ENCODE peak calls at places on chromosomes 3 and 15, in seven cellular contexts. O is IMR-90, Y is HCT116, H is H1, Z is K562, T is GM23248, B is PC-3. G is an unnamed sample. For H3K36me3 and H4K20me1, the result is how much of the 10 kb centered on the place peaks cover.

GRCh38 chr3:141952611-141953010 is 76.2 kb downstream of the ATP1B3 start:
- DNase-seq in B (no peak), Y (no peak), O (no peak), H (no peak), T (no peak), Z (no peak), G (no peak)

GRCh38 chr3:45119824-45120614 is 26.2 kb downstream of the CDCP1 start:
- DNase-seq in Y (no peak), O (peak), B (peak), Z (no peak), H (no peak), T (peak), G (no peak)

GRCh38 chr3:137771401-137772230 is 7.5 kb downstream of the SOX14 start:
- DNase-seq in H (peak), Y (no peak), B (no peak), Z (no peak), T (no peak), O (no peak), G (no peak)

GRCh38 chr15:74775132-74775562 is 6.7 kb upstream of the CSK start:
- DNase-seq in T (no peak), H (no peak), B (no peak), O (no peak), Y (no peak), Z (no peak), G (no peak)

GRCh38 chr3:87088984-87089841 is 98.3 kb upstream of the VGLL3 start:
- DNase-seq in H (peak), Y (no peak), O (peak), B (no peak), Z (no peak), T (peak), G (no peak)

GRCh38 chr15:65101418-65101890 is 13.5 kb downstream of the UBAP1L start:
- DNase-seq in T (peak), Z (peak), H (peak), B (peak), O (peak), Y (peak), G (peak)

GRCh38 chr3:126900859-126901540 is 81.9 kb upstream of the PLXNA1 start:
- DNase-seq in Z (no peak), H (no peak), T (no peak), B (no peak), O (peak), Y (no peak), G (no peak)

GRCh38 chr15:100691321-100691720 is 88.9 kb downstream of the ASB7 start:
- DNase-seq in H (no peak), Y (no peak), B (no peak), O (no peak), Z (no peak), T (no peak), G (no peak)

GRCh38 chr3:65128346-65128745 is 440.5 kb upstream of the ADAMTS9 start:
- DNase-seq in H (no peak), O (no peak), Z (no peak), T (no peak), B (no peak), Y (no peak), G (no peak)

GRCh38 chr15:81407679-81408078 is 33.7 kb upstream of the TMC3 start:
- DNase-seq in T (no peak), O (no peak), H (no peak), Y (no peak), B (no peak), Z (no peak), G (no peak)

GRCh38 chr15:62306851-62307504 is 141.9 kb upstream of the C2CD4B start:
- DNase-seq in Z (peak), Y (peak), T (peak), B (peak), O (peak), H (no peak), G (peak)

GRCh38 chr3:67037615-67038014 is 39.5 kb downstream of the KBTBD8 start:
- DNase-seq in H (no peak), B (no peak), T (peak), Y (no peak), O (peak), Z (no peak), G (no peak)

GRCh38 chr3:35745802-35746484 is 106.6 kb downstream of the ARPP21 start:
- DNase-seq in Z (no peak), B (no peak), Y (no peak), O (no peak), H (no peak), T (no peak), G (no peak)

GRCh38 chr15:62847900-62848489 is 194.6 kb upstream of the TPM1 start:
- DNase-seq in Z (peak), Y (peak), H (peak), B (peak), T (peak), O (peak), G (peak)

GRCh38 chr15:82044373-82045178 is 1.2 kb downstream of the MEX3B start:
- DNase-seq in Y (no peak), O (peak), B (no peak), Z (peak), H (peak), T (peak), G (peak)

GRCh38 chr3:133121471-133121870 is 83.3 kb downstream of the TMEM108 start:
- DNase-seq in O (no peak), Y (no peak), T (no peak), B (no peak), H (no peak), Z (no peak), G (no peak)

GRCh38 chr3:187186801-187187421 is 10.4 kb upstream of the RTP1 start:
- DNase-seq in Z (peak), B (peak), Y (no peak), H (no peak), T (peak), O (peak), G (no peak)

GRCh38 chr3:132507657-132508056 is 89.4 kb upstream of the ACKR4 start:
- DNase-seq in Y (no peak), O (no peak), H (no peak), T (no peak), B (no peak), Z (no peak), G (no peak)

GRCh38 chr15:52255008-52255407 is 40.6 kb downstream of the MYO5C start:
- DNase-seq in B (peak), Z (no peak), O (peak), H (no peak), Y (no peak), T (peak), G (no peak)

GRCh38 chr15:42508263-42508690 is 12.8 kb downstream of the SNAP23 start:
- DNase-seq in Z (peak), O (peak), H (no peak), B (no peak), T (peak), Y (no peak), G (no peak)

GRCh38 chr3:49738067-49738713 is 14.4 kb upstream of the GMPPB start:
- DNase-seq in O (no peak), B (no peak), Y (no peak), Z (no peak), T (no peak), H (no peak), G (no peak)

GRCh38 chr15:64532921-64533320 is 72.5 kb downstream of the ZNF609 start:
- DNase-seq in Y (no peak), H (no peak), Z (no peak), O (no peak), B (no peak), T (no peak), G (peak)

GRCh38 chr3:105516972-105517371 is 150.3 kb downstream of the ALCAM start:
- DNase-seq in Y (no peak), O (no peak), Z (no peak), H (no peak), T (no peak), B (no peak), G (no peak)

GRCh38 chr3:9107738-9108137 is 141.7 kb downstream of the SRGAP3 start:
- DNase-seq in T (no peak), Z (no peak), B (no peak), O (no peak), H (no peak), Y (no peak), G (no peak)
- H3K36me3 ChIP-seq in T (under half), Z (under half), B (under half), O (under half), H (under half), Y (under half), G (under half)

GRCh38 chr15:45583731-45584639 is 3.2 kb upstream of the BLOC1S6 start:
- DNase-seq in O (no peak), Y (no peak), Z (no peak), T (no peak), H (no peak), B (no peak), G (peak)

GRCh38 chr15:45581919-45582318 is 5.3 kb upstream of the BLOC1S6 start:
- DNase-seq in Y (no peak), H (no peak), O (no peak), B (no peak), T (no peak), Z (no peak), G (no peak)

GRCh38 chr15:45587861-45588170 is 637 bp downstream of the BLOC1S6 start:
- DNase-seq in T (no peak), B (no peak), Y (no peak), O (no peak), Z (no peak), H (no peak), G (no peak)

GRCh38 chr15:45586990-45587860 is at the start of gene BLOC1S6:
- DNase-seq in B (peak), T (peak), H (peak), Z (peak), Y (peak), O (peak), G (peak)

GRCh38 chr15:45585069-45585468 is 2.1 kb upstream of the BLOC1S6 start:
- DNase-seq in B (no peak), T (no peak), Z (no peak), H (no peak), O (no peak), Y (no peak), G (no peak)
- H4K20me1 ChIP-seq in B (under half), T (under half), Z (under half), H (under half), O (under half), Y (under half), G (under half)

GRCh38 chr3:159189994-159190669 is 388.3 kb downstream of the MFSD1 start:
- DNase-seq in B (peak), O (no peak), H (no peak), Z (no peak), T (peak), Y (no peak), G (no peak)
- H2AFZ ChIP-seq in B (no peak), O (no peak), H (peak), Z (no peak), T (no peak), Y (peak), G (no peak)

GRCh38 chr3:147361671-147362420 is 44.5 kb downstream of the ZIC4 start:
- DNase-seq in B (peak), O (no peak), H (peak), Z (peak), Y (peak), T (peak), G (peak)
- H3K36me3 ChIP-seq in B (under half), O (under half), H (under half), Z (under half), Y (under half), T (under half), G (under half)

GRCh38 chr15:85764649-85765277 is 30.0 kb downstream of the KLHL25 start:
- DNase-seq in B (no peak), T (peak), Z (no peak), H (no peak), Y (no peak), O (peak), G (no peak)

GRCh38 chr15:85763157-85763556 is 31.6 kb downstream of the KLHL25 start:
- DNase-seq in B (no peak), T (no peak), O (no peak), H (no peak), Z (no peak), Y (no peak), G (no peak)

GRCh38 chr15:85762756-85763127 is 32.0 kb downstream of the KLHL25 start:
- DNase-seq in H (no peak), B (no peak), Z (no peak), T (no peak), O (no peak), Y (no peak), G (no peak)

GRCh38 chr15:85764304-85764633 is 30.5 kb downstream of the KLHL25 start:
- DNase-seq in Y (no peak), B (no peak), H (no peak), T (no peak), Z (no peak), O (no peak), G (no peak)

DNA sequence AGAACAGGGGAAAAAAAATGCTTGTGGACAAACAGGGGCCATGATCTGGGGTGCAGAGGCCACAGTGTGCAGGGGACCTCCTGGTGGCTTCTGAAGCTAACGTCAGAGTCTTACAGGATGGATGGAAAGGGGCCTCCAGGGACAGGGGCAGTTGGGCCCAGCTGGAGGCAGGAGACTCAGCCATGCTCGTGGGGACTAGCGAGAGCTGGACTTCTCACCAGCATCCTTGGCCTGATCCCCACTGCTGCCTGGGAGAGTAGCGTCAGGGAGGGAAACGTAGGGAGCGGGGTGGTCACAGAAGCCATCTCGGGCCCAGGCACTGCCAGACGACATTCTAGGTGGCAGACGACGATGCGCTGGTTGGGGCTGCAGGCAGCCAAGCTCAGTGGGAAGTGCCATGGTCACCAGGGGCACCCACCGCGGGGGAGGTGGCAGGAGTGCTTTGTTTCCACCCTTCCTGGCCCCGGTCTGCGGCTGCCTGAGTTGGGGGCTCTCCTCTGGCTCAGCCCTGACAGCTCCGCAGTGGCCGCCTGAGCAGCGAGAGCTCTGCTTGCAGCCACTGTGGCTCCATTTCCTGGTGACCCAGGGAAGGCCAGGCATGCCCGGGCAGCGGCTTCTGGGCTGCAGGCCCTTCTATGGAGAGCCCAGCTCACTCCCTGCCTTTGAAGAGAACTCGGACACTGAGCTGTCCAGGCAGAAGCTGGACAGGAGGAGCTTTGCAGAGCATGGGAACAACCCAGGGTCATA is 31.0 kb downstream of the KLHL25 start:
- DNase-seq in B (no peak), O (no peak), H (no peak), Z (no peak), Y (no peak), T (no peak), G (no peak)
- H4K20me1 ChIP-seq in B (under half), O (under half), H (under half), Z (under half), Y (under half), T (under half), G (under half)

GRCh38 chr3:109640146-109640652 is 302.9 kb upstream of the DPPA4 start:
- DNase-seq in Y (no peak), T (no peak), O (peak), B (peak), H (no peak), Z (no peak), G (no peak)
- H2AFZ ChIP-seq in Y (no peak), T (no peak), O (peak), B (peak), H (no peak), Z (no peak), G (no peak)

GRCh38 chr3:119401502-119402440 is 61.6 kb downstream of the TMEM39A start:
- DNase-seq in O (no peak), H (peak), T (no peak), Y (no peak), Z (no peak), B (no peak), G (no peak)
- H3K36me3 ChIP-seq in O (under half), H (under half), T (under half), Y (under half), Z (under half), B (under half), G (under half)

GRCh38 chr15:49152552-49153337 is 2.7 kb downstream of the COPS2 start:
- DNase-seq in B (no peak), H (no peak), O (no peak), Z (no peak), T (peak), Y (no peak), G (no peak)
- H4K20me1 ChIP-seq in B (under half), H (under half), O (under half), Z (under half), T (under half), Y (under half), G (under half)